ENCODE peak calls at places on chromosome 4, in six cellular contexts. Q is astrocyte of the spinal cord, O is GM06990, W is non-pigmented ciliary epithelial cell, K is NAMALWA, Y is cerebellar nuclear complex. H is an unnamed sample.

GRCh38 chr4:2411786-2412510 is 6.5 kb downstream of the ZFYVE28 start:
- DNase-seq in Q (no peak), O (peak), W (no peak), K (no peak), Y (no peak), H (no peak)

GRCh38 chr4:1763550-1764080 is 29.5 kb upstream of the FGFR3 start:
- DNase-seq in Q (peak), O (no peak), W (no peak), K (no peak), Y (no peak), H (no peak)

GRCh38 chr4:150136036-150136435 is 57.8 kb downstream of the DCLK2 start:
- DNase-seq in Q (peak), O (no peak), W (peak), K (no peak), Y (no peak), H (no peak)

GRCh38 chr4:2745981-2746806 is 9.9 kb downstream of the TNIP2 start:
- DNase-seq in Q (peak), O (peak), W (no peak), K (peak), Y (no peak), H (no peak)

GRCh38 chr4:106344324-106344970 is 24.1 kb downstream of the GIMD1 start:
- DNase-seq in Q (peak), O (no peak), W (no peak), K (no peak), Y (no peak), H (no peak)

GRCh38 chr4:5874811-5875465 is 17.9 kb downstream of the CRMP1 start:
- DNase-seq in Q (peak), O (no peak), W (no peak), K (no peak), Y (peak), H (no peak)

GRCh38 chr4:158162637-158163036 is 10.2 kb downstream of the GASK1B start:
- DNase-seq in Q (no peak), O (no peak), W (no peak), K (no peak), Y (no peak), H (no peak)

GRCh38 chr4:59126996-59127395 is 2016.8 kb upstream of the IGFBP7 start:
- DNase-seq in Q (no peak), O (no peak), W (no peak), K (no peak), Y (no peak), H (no peak)

GRCh38 chr4:105399535-105400161 is 74.2 kb downstream of the PPA2 start:
- DNase-seq in Q (peak), O (no peak), W (peak), K (no peak), Y (no peak), H (no peak)

GRCh38 chr4:185096032-185096653 is 46.9 kb upstream of the SLC25A4 start:
- DNase-seq in Q (peak), O (no peak), W (peak), K (peak), Y (no peak), H (no peak)

H was measured in NCI-H187 treated with DMSO at 0.1 percent for 48 hours.